ENCODE peak calls at places on chromosomes 6 and 20, in nine cellular contexts. Y is coronary artery; C is MV-4-11; E is stimulated activated CD8-positive, alpha-beta memory T cell treated with anti-CD3 and anti-CD28 coated beads, Interleukin-4, amount 100 ng/mL, for 1 hour; X is HCT116; L is astrocyte of the cerebellum; H is aorta; B is fibroblast of lung; Q is COR-L47. S is an unnamed sample.

GRCh38 chr6:42071881-42072583 is 21.7 kb downstream of the TAF8 start:
- DNase-seq in Y (no peak), B (no peak), C (no peak), Q (no peak), H (peak), E (no peak), X (no peak), L (no peak), S (no peak)

GRCh38 chr6:29747688-29748250 is 24.5 kb downstream of the HLA-F start:
- DNase-seq in L (no peak), Y (peak), H (no peak), B (no peak), C (no peak), Q (no peak), E (no peak), X (no peak), S (no peak)

GRCh38 chr20:31653573-31653972 is 15.9 kb downstream of the COX4I2 start:
- DNase-seq in Q (no peak), C (no peak), B (no peak), Y (no peak), X (no peak), E (no peak), L (no peak), H (no peak), S (no peak)

GRCh38 chr20:63836335-63837133 is 5.5 kb upstream of the ZBTB46 start:
- DNase-seq in Q (no peak), Y (no peak), C (no peak), E (no peak), X (no peak), H (no peak), L (no peak), B (no peak), S (no peak)

GRCh38 chr6:101806241-101806640 is 412.7 kb downstream of the GRIK2 start:
- DNase-seq in H (no peak), Q (no peak), E (no peak), C (no peak), X (no peak), B (peak), L (peak), Y (no peak), S (no peak)

GRCh38 chr6:157068691-157069228 is 254.6 kb downstream of the TMEM242 start:
- DNase-seq in H (no peak), L (no peak), B (peak), C (peak), E (no peak), X (no peak), Y (no peak), Q (no peak), S (no peak)

GRCh38 chr6:3013486-3013885 is 13.8 kb downstream of the NQO2 start:
- DNase-seq in C (peak), H (no peak), B (peak), X (no peak), L (no peak), E (no peak), Y (no peak), Q (no peak), S (no peak)

GRCh38 chr20:1264727-1265126 is 1.4 kb upstream of the SNPH start:
- DNase-seq in H (no peak), E (no peak), Y (no peak), Q (no peak), B (no peak), C (no peak), X (no peak), L (no peak), S (no peak)

GRCh38 chr6:3294396-3294795 is 35.6 kb downstream of the PSMG4 start:
- DNase-seq in Q (no peak), B (no peak), H (peak), E (no peak), X (no peak), L (no peak), C (no peak), Y (no peak), S (no peak)

GRCh38 chr6:157456524-157456829 is 75.5 kb downstream of the ZDHHC14 start:
- DNase-seq in E (no peak), C (peak), Q (no peak), H (no peak), L (no peak), Y (no peak), B (no peak), X (no peak), S (no peak)

GRCh38 chr6:147207851-147208754 is 3.9 kb downstream of the STXBP5 start:
- DNase-seq in E (no peak), H (no peak), B (no peak), Y (no peak), L (no peak), Q (no peak), C (no peak), X (no peak), S (no peak)

GRCh38 chr6:6217838-6218237 is 102.6 kb downstream of the F13A1 start:
- DNase-seq in X (no peak), L (no peak), C (no peak), H (no peak), E (no peak), Y (no peak), Q (no peak), B (no peak), S (no peak)

GRCh38 chr6:47483853-47484546 is 6.4 kb downstream of the CD2AP start:
- DNase-seq in E (no peak), Y (no peak), H (no peak), C (no peak), L (peak), B (peak), X (no peak), Q (no peak), S (no peak)

GRCh38 chr6:39812853-39813533 is 20.8 kb downstream of the DAAM2 start:
- DNase-seq in H (no peak), C (no peak), X (no peak), Y (no peak), B (peak), E (no peak), Q (no peak), L (peak), S (no peak)

GRCh38 chr20:59735917-59736316 is 131.6 kb downstream of the PHACTR3 start:
- DNase-seq in H (peak), B (no peak), L (no peak), E (no peak), Y (peak), X (no peak), C (no peak), Q (peak), S (no peak)

GRCh38 chr20:33172781-33173180 is 4.8 kb downstream of the BPIFA2 start:
- DNase-seq in C (no peak), Q (no peak), Y (no peak), H (no peak), L (no peak), E (no peak), X (no peak), B (no peak), S (no peak)

GRCh38 chr6:134669531-134669930 is 280.4 kb downstream of the ALDH8A1 start:
- DNase-seq in B (no peak), E (no peak), Q (no peak), X (no peak), Y (no peak), C (no peak), H (no peak), L (no peak), S (no peak)

GRCh38 chr20:63381781-63382431 is 20.8 kb upstream of the CHRNA4 start:
- DNase-seq in E (no peak), B (no peak), H (no peak), X (no peak), L (no peak), Y (no peak), Q (no peak), C (no peak), S (no peak)